ENCODE peak calls at places on chromosomes 7 and 10, in five cellular contexts. Y, T, J, B and Z are unnamed samples.

GRCh38 chr10:49682879-49683278 is 3.4 kb downstream of the C10orf53 start:
- DNase-seq in T (no peak), B (no peak), Y (no peak), J (no peak), Z (no peak)

GRCh38 chr7:98613601-98614425 is 3.3 kb upstream of the NPTX2 start:
- DNase-seq in Y (no peak), B (no peak), J (peak; percentile 53), T (no peak), Z (no peak)

GRCh38 chr10:65194131-65194530 is 1672.9 kb downstream of the REEP3 start:
- DNase-seq in B (no peak), T (no peak), J (no peak), Y (no peak), Z (no peak)

GRCh38 chr7:2237109-2237602 is 4.4 kb upstream of the MAD1L1 start:
- DNase-seq in J (no peak), Y (no peak), B (no peak), T (no peak), Z (peak; percentile 22)

GRCh38 chr7:28435732-28436378 is 23.5 kb downstream of the CREB5 start:
- DNase-seq in B (no peak), Y (no peak), T (no peak), J (no peak), Z (no peak)

GRCh38 chr10:73174148-73174925 is 6.4 kb downstream of the FAM149B1 start:
- DNase-seq in B (no peak), T (no peak), Y (no peak), J (no peak), Z (no peak)

GRCh38 chr7:47945261-47946015 is 2.8 kb downstream of the PKD1L1 start:
- DNase-seq in B (peak; percentile 15), J (peak; percentile 85), T (peak; percentile 34), Y (no peak), Z (peak; percentile 11)

GRCh38 chr10:110081914-110082313 is 74.1 kb downstream of the ADD3 start:
- DNase-seq in T (no peak), Y (no peak), J (peak; percentile 59), B (peak; percentile 61), Z (no peak)

GRCh38 chr10:93346712-93347111 is 135.4 kb downstream of the MYOF start:
- DNase-seq in Y (no peak), B (no peak), T (no peak), J (no peak), Z (no peak)

GRCh38 chr10:7410306-7410799 is 481 bp downstream of the SFMBT2 start:
- DNase-seq in Y (no peak), T (no peak), J (no peak), B (no peak), Z (no peak)

GRCh38 chr10:130300608-130301025 is 164.4 kb downstream of the GLRX3 start:
- DNase-seq in J (no peak), B (no peak), Y (no peak), T (no peak), Z (no peak)